ENCODE peak calls at places on chromosomes 2 and 18, in ten cellular contexts. One of them, this sample, is unnamed.

GRCh38 chr2:20675701-20676352 is 8.9 kb downstream of the GDF7 start:
- DNase-seq in body of pancreas: no peak
- DNase-seq in ovary: no peak
- DNase-seq in left ventricle myocardium inferior: no peak
- DNase-seq in psoas muscle: no peak
- DNase-seq in PC-3: peak
- DNase-seq in fibroblast of lung: no peak
- DNase-seq in tibial artery: no peak
- DNase-seq in HCT116: no peak
- DNase-seq in aorta: no peak
- DNase-seq in this sample: no peak

GRCh38 chr2:28927878-28928277 is 33.4 kb downstream of the WDR43 start:
- DNase-seq in aorta: no peak
- DNase-seq in psoas muscle: no peak
- DNase-seq in left ventricle myocardium inferior: no peak
- DNase-seq in ovary: no peak
- DNase-seq in fibroblast of lung: peak
- DNase-seq in body of pancreas: no peak
- DNase-seq in HCT116: no peak
- DNase-seq in tibial artery: no peak
- DNase-seq in PC-3: no peak
- DNase-seq in this sample: no peak

GRCh38 chr2:132703396-132703795 is 33.4 kb upstream of the LYPD1 start:
- DNase-seq in body of pancreas: no peak
- DNase-seq in ovary: no peak
- DNase-seq in aorta: no peak
- DNase-seq in psoas muscle: no peak
- DNase-seq in left ventricle myocardium inferior: no peak
- DNase-seq in tibial artery: no peak
- DNase-seq in fibroblast of lung: peak
- DNase-seq in HCT116: no peak
- DNase-seq in PC-3: no peak
- DNase-seq in this sample: no peak

GRCh38 chr2:19753818-19754217 is 148.0 kb downstream of the TTC32 start:
- DNase-seq in tibial artery: no peak
- DNase-seq in HCT116: no peak
- DNase-seq in ovary: no peak
- DNase-seq in left ventricle myocardium inferior: no peak
- DNase-seq in psoas muscle: no peak
- DNase-seq in aorta: no peak
- DNase-seq in body of pancreas: no peak
- DNase-seq in PC-3: no peak
- DNase-seq in fibroblast of lung: no peak
- DNase-seq in this sample: no peak

GRCh38 chr2:1339757-1340515 is 73.3 kb upstream of the TPO start:
- DNase-seq in left ventricle myocardium inferior: no peak
- DNase-seq in tibial artery: no peak
- DNase-seq in ovary: no peak
- DNase-seq in PC-3: no peak
- DNase-seq in HCT116: no peak
- DNase-seq in fibroblast of lung: no peak
- DNase-seq in aorta: no peak
- DNase-seq in body of pancreas: no peak
- DNase-seq in psoas muscle: no peak
- DNase-seq in this sample: no peak

GRCh38 chr2:26043862-26044736 is 10.2 kb downstream of the RAB10 start:
- DNase-seq in aorta: no peak
- DNase-seq in PC-3: no peak
- DNase-seq in left ventricle myocardium inferior: no peak
- DNase-seq in psoas muscle: peak
- DNase-seq in tibial artery: no peak
- DNase-seq in fibroblast of lung: peak
- DNase-seq in HCT116: no peak
- DNase-seq in ovary: peak
- DNase-seq in body of pancreas: peak
- DNase-seq in this sample: no peak

GRCh38 chr2:219486424-219486959 is 12.2 kb upstream of the GMPPA start:
- DNase-seq in psoas muscle: no peak
- DNase-seq in tibial artery: no peak
- DNase-seq in left ventricle myocardium inferior: no peak
- DNase-seq in PC-3: no peak
- DNase-seq in fibroblast of lung: no peak
- DNase-seq in HCT116: no peak
- DNase-seq in body of pancreas: no peak
- DNase-seq in ovary: no peak
- DNase-seq in aorta: no peak
- DNase-seq in this sample: no peak

GRCh38 chr2:236169741-236170654 is 1.8 kb upstream of the GBX2 start:
- DNase-seq in fibroblast of lung: no peak
- DNase-seq in tibial artery: no peak
- DNase-seq in HCT116: no peak
- DNase-seq in PC-3: no peak
- DNase-seq in body of pancreas: no peak
- DNase-seq in ovary: no peak
- DNase-seq in left ventricle myocardium inferior: no peak
- DNase-seq in psoas muscle: no peak
- DNase-seq in aorta: no peak
- DNase-seq in this sample: no peak

GRCh38 chr2:16406929-16407328 is 258.7 kb downstream of the CYRIA start:
- DNase-seq in left ventricle myocardium inferior: no peak
- DNase-seq in HCT116: no peak
- DNase-seq in aorta: no peak
- DNase-seq in fibroblast of lung: no peak
- DNase-seq in tibial artery: no peak
- DNase-seq in body of pancreas: no peak
- DNase-seq in PC-3: no peak
- DNase-seq in ovary: no peak
- DNase-seq in psoas muscle: no peak
- DNase-seq in this sample: no peak

GRCh38 chr18:50104421-50104820 is 90.5 kb downstream of the MYO5B start:
- DNase-seq in HCT116: no peak
- DNase-seq in aorta: no peak
- DNase-seq in body of pancreas: no peak
- DNase-seq in ovary: no peak
- DNase-seq in PC-3: peak
- DNase-seq in tibial artery: no peak
- DNase-seq in left ventricle myocardium inferior: no peak
- DNase-seq in fibroblast of lung: no peak
- DNase-seq in psoas muscle: no peak
- DNase-seq in this sample: no peak

GRCh38 chr18:73975266-73975665 is 172.4 kb downstream of the FBXO15 start:
- DNase-seq in fibroblast of lung: peak
- DNase-seq in tibial artery: no peak
- DNase-seq in psoas muscle: no peak
- DNase-seq in body of pancreas: no peak
- DNase-seq in left ventricle myocardium inferior: no peak
- DNase-seq in ovary: no peak
- DNase-seq in PC-3: no peak
- DNase-seq in aorta: no peak
- DNase-seq in HCT116: no peak
- DNase-seq in this sample: peak

GRCh38 chr2:216634317-216635148 is 1.3 kb downstream of the IGFBP2 start:
- DNase-seq in PC-3: no peak
- DNase-seq in ovary: no peak
- DNase-seq in fibroblast of lung: no peak
- DNase-seq in HCT116: no peak
- DNase-seq in body of pancreas: no peak
- DNase-seq in aorta: no peak
- DNase-seq in psoas muscle: no peak
- DNase-seq in left ventricle myocardium inferior: no peak
- DNase-seq in tibial artery: no peak
- DNase-seq in this sample: no peak

GRCh38 chr18:55908790-55909408 is 320.9 kb upstream of the TCF4 start:
- DNase-seq in PC-3: no peak
- DNase-seq in body of pancreas: no peak
- DNase-seq in aorta: no peak
- DNase-seq in tibial artery: no peak
- DNase-seq in fibroblast of lung: no peak
- DNase-seq in HCT116: no peak
- DNase-seq in psoas muscle: no peak
- DNase-seq in ovary: no peak
- DNase-seq in left ventricle myocardium inferior: no peak
- DNase-seq in this sample: no peak

GRCh38 chr2:68992933-68993332 is 18.5 kb downstream of the GKN1 start:
- DNase-seq in PC-3: no peak
- DNase-seq in left ventricle myocardium inferior: no peak
- DNase-seq in HCT116: no peak
- DNase-seq in body of pancreas: no peak
- DNase-seq in fibroblast of lung: no peak
- DNase-seq in aorta: no peak
- DNase-seq in ovary: no peak
- DNase-seq in psoas muscle: no peak
- DNase-seq in tibial artery: no peak
- DNase-seq in this sample: no peak

GRCh38 chr2:33000986-33001385 is 54.2 kb downstream of the LTBP1 start:
- DNase-seq in psoas muscle: no peak
- DNase-seq in HCT116: no peak
- DNase-seq in left ventricle myocardium inferior: no peak
- DNase-seq in body of pancreas: no peak
- DNase-seq in aorta: no peak
- DNase-seq in ovary: no peak
- DNase-seq in fibroblast of lung: peak
- DNase-seq in PC-3: peak
- DNase-seq in tibial artery: no peak
- DNase-seq in this sample: no peak

GRCh38 chr2:5560981-5561380 is 131.2 kb upstream of the SOX11 start:
- DNase-seq in HCT116: no peak
- DNase-seq in tibial artery: peak
- DNase-seq in fibroblast of lung: peak
- DNase-seq in psoas muscle: no peak
- DNase-seq in body of pancreas: no peak
- DNase-seq in aorta: no peak
- DNase-seq in ovary: no peak
- DNase-seq in left ventricle myocardium inferior: no peak
- DNase-seq in PC-3: no peak
- DNase-seq in this sample: no peak

GRCh38 chr2:11437602-11438001 is 28.4 kb downstream of the E2F6 start:
- DNase-seq in left ventricle myocardium inferior: no peak
- DNase-seq in PC-3: no peak
- DNase-seq in fibroblast of lung: no peak
- DNase-seq in ovary: no peak
- DNase-seq in HCT116: no peak
- DNase-seq in tibial artery: no peak
- DNase-seq in body of pancreas: no peak
- DNase-seq in aorta: no peak
- DNase-seq in psoas muscle: no peak
- DNase-seq in this sample: no peak

GRCh38 chr2:152637251-152637650 is 80.0 kb downstream of the PRPF40A start:
- DNase-seq in tibial artery: no peak
- DNase-seq in ovary: no peak
- DNase-seq in aorta: no peak
- DNase-seq in HCT116: no peak
- DNase-seq in body of pancreas: no peak
- DNase-seq in left ventricle myocardium inferior: no peak
- DNase-seq in psoas muscle: no peak
- DNase-seq in fibroblast of lung: no peak
- DNase-seq in PC-3: no peak
- DNase-seq in this sample: no peak
- H3K4me3 ChIP-seq in tibial artery: no peak
- H3K4me3 ChIP-seq in ovary: no peak
- H3K4me3 ChIP-seq in aorta: no peak
- H3K4me3 ChIP-seq in HCT116: no peak
- H3K4me3 ChIP-seq in body of pancreas: no peak
- H3K4me3 ChIP-seq in left ventricle myocardium inferior: no peak
- H3K4me3 ChIP-seq in psoas muscle: no peak
- H3K4me3 ChIP-seq in fibroblast of lung: no peak
- H3K4me3 ChIP-seq in PC-3: no peak
- H3K4me3 ChIP-seq in this sample: no peak

GRCh38 chr2:238642973-238643372 is 204.9 kb upstream of the TWIST2 start:
- DNase-seq in HCT116: no peak
- DNase-seq in psoas muscle: no peak
- DNase-seq in tibial artery: no peak
- DNase-seq in fibroblast of lung: no peak
- DNase-seq in left ventricle myocardium inferior: no peak
- DNase-seq in aorta: no peak
- DNase-seq in ovary: no peak
- DNase-seq in body of pancreas: no peak
- DNase-seq in PC-3: no peak
- DNase-seq in this sample: no peak
- H3K4me3 ChIP-seq in HCT116: no peak
- H3K4me3 ChIP-seq in psoas muscle: no peak
- H3K4me3 ChIP-seq in tibial artery: no peak
- H3K4me3 ChIP-seq in fibroblast of lung: no peak
- H3K4me3 ChIP-seq in left ventricle myocardium inferior: no peak
- H3K4me3 ChIP-seq in aorta: no peak
- H3K4me3 ChIP-seq in ovary: no peak
- H3K4me3 ChIP-seq in body of pancreas: no peak
- H3K4me3 ChIP-seq in PC-3: no peak
- H3K4me3 ChIP-seq in this sample: no peak

GRCh38 chr2:58054264-58054663 is 7.7 kb downstream of the VRK2 start:
- DNase-seq in ovary: no peak
- DNase-seq in PC-3: no peak
- DNase-seq in psoas muscle: no peak
- DNase-seq in body of pancreas: no peak
- DNase-seq in HCT116: no peak
- DNase-seq in left ventricle myocardium inferior: no peak
- DNase-seq in aorta: no peak
- DNase-seq in fibroblast of lung: peak
- DNase-seq in tibial artery: no peak
- DNase-seq in this sample: no peak

GRCh38 chr2:58052978-58053377 is 6.4 kb downstream of the VRK2 start:
- DNase-seq in tibial artery: no peak
- DNase-seq in PC-3: no peak
- DNase-seq in HCT116: no peak
- DNase-seq in ovary: no peak
- DNase-seq in body of pancreas: no peak
- DNase-seq in left ventricle myocardium inferior: no peak
- DNase-seq in aorta: no peak
- DNase-seq in psoas muscle: no peak
- DNase-seq in fibroblast of lung: no peak
- DNase-seq in this sample: no peak

GRCh38 chr2:58047969-58048368 is 1.4 kb downstream of the VRK2 start:
- DNase-seq in aorta: no peak
- DNase-seq in HCT116: no peak
- DNase-seq in fibroblast of lung: no peak
- DNase-seq in tibial artery: no peak
- DNase-seq in ovary: no peak
- DNase-seq in body of pancreas: no peak
- DNase-seq in left ventricle myocardium inferior: no peak
- DNase-seq in psoas muscle: no peak
- DNase-seq in PC-3: peak
- DNase-seq in this sample: no peak

GRCh38 chr2:58055027-58055786 is 8.6 kb downstream of the VRK2 start:
- DNase-seq in HCT116: no peak
- DNase-seq in ovary: no peak
- DNase-seq in fibroblast of lung: no peak
- DNase-seq in left ventricle myocardium inferior: no peak
- DNase-seq in PC-3: no peak
- DNase-seq in body of pancreas: peak
- DNase-seq in psoas muscle: no peak
- DNase-seq in tibial artery: no peak
- DNase-seq in aorta: no peak
- DNase-seq in this sample: no peak

GRCh38 chr2:58051445-58051844 is 4.8 kb downstream of the VRK2 start:
- DNase-seq in ovary: no peak
- DNase-seq in body of pancreas: no peak
- DNase-seq in PC-3: no peak
- DNase-seq in tibial artery: no peak
- DNase-seq in aorta: no peak
- DNase-seq in fibroblast of lung: no peak
- DNase-seq in left ventricle myocardium inferior: no peak
- DNase-seq in HCT116: no peak
- DNase-seq in psoas muscle: no peak
- DNase-seq in this sample: no peak
- H3K4me3 ChIP-seq in ovary: no peak
- H3K4me3 ChIP-seq in body of pancreas: no peak
- H3K4me3 ChIP-seq in PC-3: no peak
- H3K4me3 ChIP-seq in tibial artery: no peak
- H3K4me3 ChIP-seq in aorta: no peak
- H3K4me3 ChIP-seq in fibroblast of lung: no peak
- H3K4me3 ChIP-seq in left ventricle myocardium inferior: no peak
- H3K4me3 ChIP-seq in HCT116: no peak
- H3K4me3 ChIP-seq in psoas muscle: no peak
- H3K4me3 ChIP-seq in this sample: no peak

GRCh38 chr2:62198237-62198633 is 2.3 kb downstream of the B3GNT2 start:
- DNase-seq in left ventricle myocardium inferior: no peak
- DNase-seq in fibroblast of lung: no peak
- DNase-seq in ovary: no peak
- DNase-seq in psoas muscle: no peak
- DNase-seq in aorta: no peak
- DNase-seq in body of pancreas: no peak
- DNase-seq in tibial artery: no peak
- DNase-seq in HCT116: no peak
- DNase-seq in PC-3: no peak
- DNase-seq in this sample: no peak
- H3K4me3 ChIP-seq in left ventricle myocardium inferior: peak
- H3K4me3 ChIP-seq in fibroblast of lung: no peak
- H3K4me3 ChIP-seq in ovary: peak
- H3K4me3 ChIP-seq in psoas muscle: peak
- H3K4me3 ChIP-seq in aorta: peak
- H3K4me3 ChIP-seq in body of pancreas: no peak
- H3K4me3 ChIP-seq in tibial artery: peak
- H3K4me3 ChIP-seq in HCT116: no peak
- H3K4me3 ChIP-seq in PC-3: peak
- H3K4me3 ChIP-seq in this sample: no peak